ENCODE peak calls at places on chromosomes 6 and 20, in nine cellular contexts. One of them, this sample, is unnamed.
A peak's percentile ranks its signal among the peaks of the same experiment; 100 is the strongest.

GRCh38 chr6:41780623-41781301 is at the start of gene PRICKLE4:
- DNase-seq in HCT116: no peak
- DNase-seq in foreskin fibroblast: peak; percentile 38
- DNase-seq in bronchial epithelial cell: peak; percentile 52
- DNase-seq in choroid plexus epithelial cell: peak; percentile 34
- DNase-seq in AG10803: no peak
- DNase-seq in left lung: peak; percentile 86
- DNase-seq in ovary: peak; percentile 49
- DNase-seq in GM23338: peak; percentile 70
- DNase-seq in this sample: no peak

GRCh38 chr6:142015011-142015410 is 117.7 kb upstream of the GJE1 start:
- DNase-seq in GM23338: peak; percentile 68
- DNase-seq in ovary: no peak
- DNase-seq in left lung: no peak
- DNase-seq in AG10803: no peak
- DNase-seq in foreskin fibroblast: no peak
- DNase-seq in HCT116: peak; percentile 19
- DNase-seq in bronchial epithelial cell: no peak
- DNase-seq in choroid plexus epithelial cell: no peak
- DNase-seq in this sample: no peak

GRCh38 chr20:12925214-12925755 is 83.5 kb upstream of the SPTLC3 start:
- DNase-seq in left lung: no peak
- DNase-seq in bronchial epithelial cell: peak; percentile 76
- DNase-seq in ovary: peak; percentile 40
- DNase-seq in AG10803: peak; percentile 84
- DNase-seq in foreskin fibroblast: peak; percentile 92
- DNase-seq in choroid plexus epithelial cell: peak; percentile 95
- DNase-seq in HCT116: peak; percentile 19
- DNase-seq in GM23338: peak; percentile 85
- DNase-seq in this sample: peak; percentile 63

GRCh38 chr6:144314003-144314485 is 28.9 kb downstream of the UTRN start:
- DNase-seq in foreskin fibroblast: peak; percentile 68
- DNase-seq in bronchial epithelial cell: no peak
- DNase-seq in ovary: peak; percentile 70
- DNase-seq in choroid plexus epithelial cell: peak; percentile 92
- DNase-seq in AG10803: no peak
- DNase-seq in HCT116: no peak
- DNase-seq in left lung: peak; percentile 85
- DNase-seq in GM23338: no peak
- DNase-seq in this sample: peak; percentile 47

GRCh38 chr20:61117725-61118124 is 134.3 kb upstream of the CDH4 start:
- DNase-seq in AG10803: peak; percentile 56
- DNase-seq in ovary: no peak
- DNase-seq in bronchial epithelial cell: peak; percentile 17
- DNase-seq in foreskin fibroblast: peak; percentile 23
- DNase-seq in choroid plexus epithelial cell: peak; percentile 5
- DNase-seq in left lung: no peak
- DNase-seq in GM23338: no peak
- DNase-seq in HCT116: no peak
- DNase-seq in this sample: peak; percentile 88

GRCh38 chr20:61630816-61631215 is 378.8 kb downstream of the CDH4 start:
- DNase-seq in choroid plexus epithelial cell: no peak
- DNase-seq in GM23338: no peak
- DNase-seq in HCT116: no peak
- DNase-seq in foreskin fibroblast: no peak
- DNase-seq in bronchial epithelial cell: no peak
- DNase-seq in AG10803: no peak
- DNase-seq in ovary: no peak
- DNase-seq in left lung: no peak
- DNase-seq in this sample: no peak

GRCh38 chr6:63436356-63436755 is 116.6 kb upstream of the LGSN start:
- DNase-seq in choroid plexus epithelial cell: no peak
- DNase-seq in ovary: no peak
- DNase-seq in left lung: no peak
- DNase-seq in AG10803: no peak
- DNase-seq in foreskin fibroblast: no peak
- DNase-seq in bronchial epithelial cell: no peak
- DNase-seq in HCT116: no peak
- DNase-seq in GM23338: no peak
- DNase-seq in this sample: no peak

GRCh38 chr20:59431014-59431413 is 130.6 kb downstream of the EDN3 start:
- DNase-seq in ovary: no peak
- DNase-seq in bronchial epithelial cell: no peak
- DNase-seq in foreskin fibroblast: no peak
- DNase-seq in choroid plexus epithelial cell: no peak
- DNase-seq in AG10803: no peak
- DNase-seq in HCT116: no peak
- DNase-seq in left lung: no peak
- DNase-seq in GM23338: no peak
- DNase-seq in this sample: no peak

GRCh38 chr6:21741221-21742109 is 147.9 kb downstream of the SOX4 start:
- DNase-seq in HCT116: no peak
- DNase-seq in AG10803: no peak
- DNase-seq in GM23338: peak; percentile 82
- DNase-seq in ovary: no peak
- DNase-seq in foreskin fibroblast: no peak
- DNase-seq in choroid plexus epithelial cell: no peak
- DNase-seq in left lung: no peak
- DNase-seq in bronchial epithelial cell: no peak
- DNase-seq in this sample: no peak

GRCh38 chr6:138815221-138815620 is 19.3 kb downstream of the ECT2L start:
- DNase-seq in GM23338: no peak
- DNase-seq in ovary: no peak
- DNase-seq in choroid plexus epithelial cell: no peak
- DNase-seq in HCT116: no peak
- DNase-seq in AG10803: no peak
- DNase-seq in bronchial epithelial cell: no peak
- DNase-seq in foreskin fibroblast: no peak
- DNase-seq in left lung: no peak
- DNase-seq in this sample: no peak

GRCh38 chr20:32164984-32165735 is 42.4 kb downstream of the PLAGL2 start:
- DNase-seq in foreskin fibroblast: no peak
- DNase-seq in ovary: peak; percentile 70
- DNase-seq in GM23338: no peak
- DNase-seq in HCT116: no peak
- DNase-seq in choroid plexus epithelial cell: peak; percentile 72
- DNase-seq in AG10803: no peak
- DNase-seq in left lung: no peak
- DNase-seq in bronchial epithelial cell: no peak
- DNase-seq in this sample: no peak

GRCh38 chr6:107712523-107713213 is 111.4 kb downstream of the SCML4 start:
- DNase-seq in AG10803: peak; percentile 23
- DNase-seq in HCT116: no peak
- DNase-seq in foreskin fibroblast: peak; percentile 54
- DNase-seq in left lung: no peak
- DNase-seq in bronchial epithelial cell: peak; percentile 82
- DNase-seq in ovary: no peak
- DNase-seq in choroid plexus epithelial cell: peak; percentile 57
- DNase-seq in GM23338: no peak
- DNase-seq in this sample: peak; percentile 36
- H3K4me3 ChIP-seq in AG10803: peak overlapping the region; percentile 43
- H3K4me3 ChIP-seq in HCT116: no peak overlapping the region
- H3K4me3 ChIP-seq in foreskin fibroblast: peak overlapping the region; percentile 43
- H3K4me3 ChIP-seq in left lung: no peak overlapping the region
- H3K4me3 ChIP-seq in bronchial epithelial cell: no peak overlapping the region
- H3K4me3 ChIP-seq in ovary: peak overlapping the region; percentile 2
- H3K4me3 ChIP-seq in choroid plexus epithelial cell: peak overlapping the region; percentile 4
- H3K4me3 ChIP-seq in GM23338: no peak overlapping the region
- H3K4me3 ChIP-seq in this sample: peak overlapping the region; percentile 10

DNA sequence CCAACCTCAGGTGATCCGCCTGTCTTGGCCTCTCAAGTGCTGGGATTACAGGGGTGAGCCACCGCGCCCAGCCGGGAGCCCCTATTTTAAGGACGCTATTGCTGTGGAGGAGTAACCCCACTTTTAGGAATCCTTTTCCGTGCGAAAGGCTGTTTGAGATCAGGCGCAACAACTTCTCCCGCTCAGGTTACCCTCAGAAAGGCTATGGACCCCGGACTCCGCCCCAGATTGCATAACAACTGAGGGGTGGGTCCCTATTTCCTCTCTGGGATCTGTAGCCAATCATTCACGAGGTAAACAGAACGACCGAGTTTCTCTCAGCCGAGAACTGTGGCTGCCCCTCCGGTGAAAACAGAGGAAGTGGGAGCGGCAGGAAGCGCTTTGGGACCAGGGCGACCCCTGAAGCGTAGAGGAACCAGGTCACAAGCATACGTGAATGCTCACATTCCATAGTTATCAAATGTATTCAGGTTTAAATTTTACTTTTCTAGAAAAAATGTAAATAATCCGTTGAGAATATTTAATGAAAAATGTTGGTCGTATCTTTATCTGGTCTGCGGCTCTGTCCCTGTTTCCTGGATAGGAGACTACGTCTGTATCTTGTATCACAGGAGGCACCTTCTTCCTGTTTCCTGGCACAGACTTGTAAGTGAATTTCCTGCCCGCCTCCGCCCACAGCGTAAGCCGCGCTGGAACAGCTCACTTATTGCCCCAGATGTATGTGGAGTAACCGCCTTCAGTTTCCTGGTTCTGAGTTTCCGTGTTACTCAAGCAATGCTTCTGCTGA is 26.9 kb downstream of the HLA-E start:
- DNase-seq in GM23338: peak; percentile 97
- DNase-seq in choroid plexus epithelial cell: peak; percentile 98
- DNase-seq in ovary: peak; percentile 94
- DNase-seq in foreskin fibroblast: peak; percentile 97
- DNase-seq in HCT116: peak; percentile 61
- DNase-seq in left lung: peak; percentile 94
- DNase-seq in bronchial epithelial cell: peak; percentile 98
- DNase-seq in AG10803: peak; percentile 97
- DNase-seq in this sample: peak; percentile 87
- H3K4me3 ChIP-seq in GM23338: peak overlapping the region; percentile 35
- H3K4me3 ChIP-seq in choroid plexus epithelial cell: peak overlapping the region; percentile 50
- H3K4me3 ChIP-seq in ovary: peak overlapping the region; percentile 57
- H3K4me3 ChIP-seq in foreskin fibroblast: peak overlapping the region; percentile 64
- H3K4me3 ChIP-seq in HCT116: peak overlapping the region; percentile 50
- H3K4me3 ChIP-seq in left lung: peak overlapping the region; percentile 41
- H3K4me3 ChIP-seq in bronchial epithelial cell: peak overlapping the region; percentile 37
- H3K4me3 ChIP-seq in AG10803: peak overlapping the region; percentile 63
- H3K4me3 ChIP-seq in this sample: peak overlapping the region; percentile 45

GRCh38 chr6:108165714-108166663 is at the start of gene NR2E1:
- DNase-seq in left lung: no peak
- DNase-seq in HCT116: no peak
- DNase-seq in choroid plexus epithelial cell: peak; percentile 14
- DNase-seq in foreskin fibroblast: peak; percentile 25
- DNase-seq in ovary: no peak
- DNase-seq in AG10803: no peak
- DNase-seq in GM23338: peak; percentile 84
- DNase-seq in bronchial epithelial cell: peak; percentile 7
- DNase-seq in this sample: no peak

GRCh38 chr6:108164537-108164814 is 1.3 kb upstream of the NR2E1 start:
- DNase-seq in foreskin fibroblast: no peak
- DNase-seq in left lung: no peak
- DNase-seq in ovary: no peak
- DNase-seq in GM23338: no peak
- DNase-seq in bronchial epithelial cell: no peak
- DNase-seq in HCT116: no peak
- DNase-seq in choroid plexus epithelial cell: no peak
- DNase-seq in AG10803: no peak
- DNase-seq in this sample: no peak

GRCh38 chr6:108166664-108167448 is 1.0 kb downstream of the NR2E1 start:
- DNase-seq in bronchial epithelial cell: no peak
- DNase-seq in choroid plexus epithelial cell: no peak
- DNase-seq in ovary: no peak
- DNase-seq in HCT116: no peak
- DNase-seq in foreskin fibroblast: no peak
- DNase-seq in GM23338: peak; percentile 47
- DNase-seq in AG10803: no peak
- DNase-seq in left lung: peak; percentile 73
- DNase-seq in this sample: no peak

GRCh38 chr6:108163644-108164536 is 1.9 kb upstream of the NR2E1 start:
- DNase-seq in AG10803: no peak
- DNase-seq in bronchial epithelial cell: peak; percentile 40
- DNase-seq in ovary: no peak
- DNase-seq in foreskin fibroblast: no peak
- DNase-seq in choroid plexus epithelial cell: no peak
- DNase-seq in left lung: no peak
- DNase-seq in HCT116: no peak
- DNase-seq in GM23338: peak; percentile 44
- DNase-seq in this sample: no peak

GRCh38 chr6:108164815-108165706 is 761 bp upstream of the NR2E1 start:
- DNase-seq in GM23338: peak; percentile 78
- DNase-seq in foreskin fibroblast: no peak
- DNase-seq in bronchial epithelial cell: no peak
- DNase-seq in HCT116: no peak
- DNase-seq in AG10803: no peak
- DNase-seq in left lung: peak; percentile 70
- DNase-seq in choroid plexus epithelial cell: no peak
- DNase-seq in ovary: no peak
- DNase-seq in this sample: no peak
- H3K4me3 ChIP-seq in GM23338: peak overlapping the region; percentile 62
- H3K4me3 ChIP-seq in foreskin fibroblast: no peak overlapping the region
- H3K4me3 ChIP-seq in bronchial epithelial cell: no peak overlapping the region
- H3K4me3 ChIP-seq in HCT116: no peak overlapping the region
- H3K4me3 ChIP-seq in AG10803: no peak overlapping the region
- H3K4me3 ChIP-seq in left lung: no peak overlapping the region
- H3K4me3 ChIP-seq in choroid plexus epithelial cell: no peak overlapping the region
- H3K4me3 ChIP-seq in ovary: no peak overlapping the region
- H3K4me3 ChIP-seq in this sample: no peak overlapping the region

GRCh38 chr20:673606-674005 is 2.0 kb downstream of the SCRT2 start:
- DNase-seq in HCT116: no peak
- DNase-seq in AG10803: no peak
- DNase-seq in ovary: no peak
- DNase-seq in foreskin fibroblast: no peak
- DNase-seq in bronchial epithelial cell: no peak
- DNase-seq in choroid plexus epithelial cell: no peak
- DNase-seq in left lung: no peak
- DNase-seq in GM23338: no peak
- DNase-seq in this sample: no peak

GRCh38 chr20:674936-675452 is 608 bp downstream of the SCRT2 start:
- DNase-seq in AG10803: no peak
- DNase-seq in HCT116: no peak
- DNase-seq in choroid plexus epithelial cell: no peak
- DNase-seq in bronchial epithelial cell: no peak
- DNase-seq in foreskin fibroblast: no peak
- DNase-seq in GM23338: peak; percentile 30
- DNase-seq in ovary: no peak
- DNase-seq in left lung: no peak
- DNase-seq in this sample: no peak

GRCh38 chr20:676315-676937 is 824 bp upstream of the SCRT2 start:
- DNase-seq in HCT116: no peak
- DNase-seq in GM23338: peak; percentile 45
- DNase-seq in ovary: no peak
- DNase-seq in bronchial epithelial cell: no peak
- DNase-seq in foreskin fibroblast: no peak
- DNase-seq in left lung: no peak
- DNase-seq in choroid plexus epithelial cell: no peak
- DNase-seq in AG10803: no peak
- DNase-seq in this sample: no peak

GRCh38 chr20:675453-676314 is at the start of gene SCRT2:
- DNase-seq in HCT116: no peak
- DNase-seq in choroid plexus epithelial cell: peak; percentile 75
- DNase-seq in left lung: peak; percentile 95
- DNase-seq in GM23338: peak; percentile 84
- DNase-seq in bronchial epithelial cell: peak; percentile 22
- DNase-seq in AG10803: peak; percentile 68
- DNase-seq in foreskin fibroblast: peak; percentile 90
- DNase-seq in ovary: peak; percentile 78
- DNase-seq in this sample: peak; percentile 25

DNA sequence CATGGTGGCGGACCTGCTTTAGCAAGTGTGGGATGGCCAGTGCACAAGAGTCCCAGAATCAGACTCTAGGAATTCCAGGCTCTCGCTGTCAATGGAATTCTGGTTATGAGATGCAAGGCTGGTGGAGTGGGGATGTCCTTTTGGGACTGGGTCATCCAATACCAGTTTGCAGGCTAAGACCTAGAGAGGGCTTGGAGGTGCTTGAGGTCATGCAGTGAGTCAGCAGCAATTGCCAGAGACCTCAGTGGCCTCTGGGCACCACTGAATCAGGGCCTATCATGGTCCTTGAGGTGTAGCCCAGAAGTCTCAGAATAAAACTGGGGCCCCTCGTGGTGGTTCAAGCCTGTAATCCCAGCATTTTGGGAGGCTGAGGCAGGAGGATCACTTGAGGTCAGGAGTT is 1.4 kb upstream of the SCRT2 start:
- DNase-seq in ovary: no peak
- DNase-seq in foreskin fibroblast: no peak
- DNase-seq in left lung: no peak
- DNase-seq in bronchial epithelial cell: no peak
- DNase-seq in HCT116: no peak
- DNase-seq in AG10803: no peak
- DNase-seq in GM23338: no peak
- DNase-seq in choroid plexus epithelial cell: no peak
- DNase-seq in this sample: no peak
- H3K4me3 ChIP-seq in ovary: no peak overlapping the region
- H3K4me3 ChIP-seq in foreskin fibroblast: no peak overlapping the region
- H3K4me3 ChIP-seq in left lung: no peak overlapping the region
- H3K4me3 ChIP-seq in bronchial epithelial cell: no peak overlapping the region
- H3K4me3 ChIP-seq in HCT116: no peak overlapping the region
- H3K4me3 ChIP-seq in AG10803: no peak overlapping the region
- H3K4me3 ChIP-seq in GM23338: peak overlapping the region; percentile 88
- H3K4me3 ChIP-seq in choroid plexus epithelial cell: no peak overlapping the region
- H3K4me3 ChIP-seq in this sample: no peak overlapping the region